ENCODE peak calls at places on chromosomes 7 and 10, in ten cellular contexts. T, X, V, G, H, F, O, Q, K and M are unnamed samples.
A peak's percentile ranks its signal among the peaks of the same experiment; 100 is the strongest.

GRCh38 chr7:77421273-77421672 is 5.1 kb upstream of the GSAP start:
- DNase-seq in T (no peak), X (no peak), V (no peak), G (no peak), H (no peak), F (no peak), O (no peak), Q (no peak), K (no peak), M (no peak)

GRCh38 chr7:4103352-4104091 is 578.6 kb upstream of the FOXK1 start:
- DNase-seq in T (no peak), X (no peak), V (no peak), G (no peak), H (no peak), F (peak; percentile 34), O (no peak), Q (no peak), K (no peak), M (no peak)

GRCh38 chr10:117532451-117533107 is 10.0 kb upstream of the EMX2 start:
- DNase-seq in T (no peak), X (no peak), V (no peak), G (no peak), H (no peak), F (no peak), O (no peak), Q (no peak), K (no peak), M (no peak)

GRCh38 chr7:17041324-17041723 is 159.5 kb upstream of the AGR3 start:
- DNase-seq in T (peak; percentile 42), X (peak; percentile 97), V (no peak), G (no peak), H (peak; percentile 3), F (no peak), O (no peak), Q (no peak), K (no peak), M (peak; percentile 57)

GRCh38 chr7:16816820-16817219 is 12.0 kb upstream of the AGR2 start:
- DNase-seq in T (no peak), X (no peak), V (no peak), G (no peak), H (no peak), F (no peak), O (no peak), Q (no peak), K (no peak), M (no peak)

GRCh38 chr10:115937756-115938032 is 335.3 kb downstream of the GFRA1 start:
- DNase-seq in T (peak; percentile 26), X (no peak), V (no peak), G (no peak), H (peak; percentile 36), F (peak; percentile 43), O (no peak), Q (no peak), K (no peak), M (no peak)

GRCh38 chr10:33841678-33842077 is 507.2 kb upstream of the NRP1 start:
- DNase-seq in T (no peak), X (no peak), V (no peak), G (no peak), H (no peak), F (no peak), O (no peak), Q (no peak), K (no peak), M (no peak)

GRCh38 chr7:21368317-21368716 is 59.6 kb upstream of the SP4 start:
- DNase-seq in T (peak; percentile 64), X (no peak), V (no peak), G (no peak), H (no peak), F (no peak), O (no peak), Q (no peak), K (no peak), M (no peak)

GRCh38 chr7:123749537-123749857 is 694 bp upstream of the WASL start:
- DNase-seq in T (no peak), X (peak; percentile 76), V (no peak), G (no peak), H (peak; percentile 64), F (peak; percentile 89), O (no peak), Q (no peak), K (peak; percentile 27), M (peak; percentile 45)

GRCh38 chr10:70265032-70265689 is 18.6 kb downstream of the NPFFR1 start:
- DNase-seq in T (no peak), X (no peak), V (no peak), G (no peak), H (no peak), F (peak; percentile 26), O (no peak), Q (no peak), K (no peak), M (no peak)

GRCh38 chr10:101236376-101237079 is 7.3 kb upstream of the LBX1 start:
- DNase-seq in T (no peak), X (peak; percentile 34), V (no peak), G (no peak), H (no peak), F (no peak), O (no peak), Q (no peak), K (no peak), M (no peak)

GRCh38 chr7:74405191-74405898 is 48.4 kb upstream of the GTF2IRD1 start:
- DNase-seq in T (peak; percentile 29), X (no peak), V (no peak), G (no peak), H (peak; percentile 68), F (peak; percentile 36), O (no peak), Q (no peak), K (no peak), M (no peak)

GRCh38 chr10:132539431-132539839 is 1.8 kb downstream of the INPP5A start:
- DNase-seq in T (no peak), X (no peak), V (no peak), G (no peak), H (no peak), F (no peak), O (peak; percentile 48), Q (no peak), K (peak; percentile 59), M (no peak)